ENCODE peak calls at places on chromosomes 6 and 20, in five cellular contexts. One of them, this sample, is unnamed.

GRCh38 chr6:126919947-126920346 is 198.5 kb upstream of the RSPO3 start:
- DNase-seq in choroid plexus epithelial cell: peak
- DNase-seq in nephron progenitor cell: no peak
- DNase-seq in GM23248: peak
- DNase-seq in T-cell: no peak
- DNase-seq in this sample: no peak

GRCh38 chr20:40431611-40432010 is 257.4 kb downstream of the MAFB start:
- DNase-seq in choroid plexus epithelial cell: no peak
- DNase-seq in T-cell: no peak
- DNase-seq in nephron progenitor cell: no peak
- DNase-seq in GM23248: peak
- DNase-seq in this sample: no peak

GRCh38 chr20:57883761-57884160 is 173.9 kb upstream of the PMEPA1 start:
- DNase-seq in choroid plexus epithelial cell: no peak
- DNase-seq in GM23248: no peak
- DNase-seq in T-cell: no peak
- DNase-seq in nephron progenitor cell: no peak
- DNase-seq in this sample: no peak

GRCh38 chr6:114747995-114748625 is 405.3 kb upstream of the HS3ST5 start:
- DNase-seq in T-cell: no peak
- DNase-seq in choroid plexus epithelial cell: peak
- DNase-seq in GM23248: peak
- DNase-seq in nephron progenitor cell: peak
- DNase-seq in this sample: no peak

GRCh38 chr20:62979310-62979709 is 26.8 kb downstream of the SLC17A9 start:
- DNase-seq in T-cell: no peak
- DNase-seq in choroid plexus epithelial cell: no peak
- DNase-seq in nephron progenitor cell: no peak
- DNase-seq in GM23248: no peak
- DNase-seq in this sample: no peak

GRCh38 chr20:57008217-57008616 is 258.2 kb downstream of the BMP7 start:
- DNase-seq in T-cell: no peak
- DNase-seq in choroid plexus epithelial cell: no peak
- DNase-seq in nephron progenitor cell: no peak
- DNase-seq in GM23248: peak
- DNase-seq in this sample: no peak

GRCh38 chr6:31270788-31271640 is 878 bp downstream of the HLA-C start:
- DNase-seq in choroid plexus epithelial cell: peak
- DNase-seq in nephron progenitor cell: peak
- DNase-seq in GM23248: peak
- DNase-seq in T-cell: no peak
- DNase-seq in this sample: peak

GRCh38 chr6:144007779-144008500 is at the start of gene PLAGL1:
- DNase-seq in choroid plexus epithelial cell: peak
- DNase-seq in T-cell: no peak
- DNase-seq in nephron progenitor cell: peak
- DNase-seq in GM23248: peak
- DNase-seq in this sample: peak

GRCh38 chr6:27547157-27548075 is 74.5 kb upstream of the ZNF184 start:
- DNase-seq in choroid plexus epithelial cell: peak
- DNase-seq in nephron progenitor cell: peak
- DNase-seq in T-cell: no peak
- DNase-seq in GM23248: peak
- DNase-seq in this sample: no peak

GRCh38 chr6:54617730-54618129 is 228.8 kb upstream of the FAM83B start:
- DNase-seq in GM23248: peak
- DNase-seq in nephron progenitor cell: no peak
- DNase-seq in choroid plexus epithelial cell: peak
- DNase-seq in T-cell: no peak
- DNase-seq in this sample: no peak

GRCh38 chr20:48771542-48771941 is 56.3 kb downstream of the PREX1 start:
- DNase-seq in nephron progenitor cell: peak
- DNase-seq in GM23248: peak
- DNase-seq in T-cell: no peak
- DNase-seq in choroid plexus epithelial cell: no peak
- DNase-seq in this sample: no peak

GRCh38 chr6:45791181-45791580 is 224.5 kb downstream of the CLIC5 start:
- DNase-seq in GM23248: peak
- DNase-seq in nephron progenitor cell: no peak
- DNase-seq in T-cell: no peak
- DNase-seq in choroid plexus epithelial cell: peak
- DNase-seq in this sample: no peak

GRCh38 chr6:15622045-15622750 is 40.6 kb downstream of the DTNBP1 start:
- DNase-seq in GM23248: peak
- DNase-seq in T-cell: no peak
- DNase-seq in choroid plexus epithelial cell: peak
- DNase-seq in nephron progenitor cell: no peak
- DNase-seq in this sample: no peak

GRCh38 chr6:160667854-160668481 is 3.9 kb upstream of the LPA start:
- DNase-seq in T-cell: peak
- DNase-seq in GM23248: no peak
- DNase-seq in nephron progenitor cell: peak
- DNase-seq in choroid plexus epithelial cell: peak
- DNase-seq in this sample: no peak

GRCh38 chr6:33677153-33677660 is 34.3 kb downstream of the UQCC2 start:
- DNase-seq in choroid plexus epithelial cell: no peak
- DNase-seq in T-cell: no peak
- DNase-seq in nephron progenitor cell: no peak
- DNase-seq in GM23248: peak
- DNase-seq in this sample: no peak

GRCh38 chr20:36339646-36340592 is 33.8 kb downstream of the DLGAP4 start:
- DNase-seq in T-cell: no peak
- DNase-seq in nephron progenitor cell: no peak
- DNase-seq in choroid plexus epithelial cell: no peak
- DNase-seq in GM23248: no peak
- DNase-seq in this sample: no peak

GRCh38 chr6:118768441-118768840 is 117.0 kb upstream of the CEP85L start:
- DNase-seq in choroid plexus epithelial cell: no peak
- DNase-seq in T-cell: no peak
- DNase-seq in GM23248: no peak
- DNase-seq in nephron progenitor cell: no peak
- DNase-seq in this sample: no peak

GRCh38 chr20:63471719-63472158 is 716 bp downstream of the KCNQ2 start:
- DNase-seq in choroid plexus epithelial cell: no peak
- DNase-seq in T-cell: no peak
- DNase-seq in GM23248: no peak
- DNase-seq in nephron progenitor cell: peak
- DNase-seq in this sample: no peak

GRCh38 chr6:15879372-15880261 is 216.8 kb upstream of the DTNBP1 start:
- DNase-seq in nephron progenitor cell: no peak
- DNase-seq in GM23248: peak
- DNase-seq in choroid plexus epithelial cell: peak
- DNase-seq in T-cell: peak
- DNase-seq in this sample: peak

GRCh38 chr20:1893721-1894470 is 1.3 kb upstream of the SIRPA start:
- DNase-seq in choroid plexus epithelial cell: no peak
- DNase-seq in nephron progenitor cell: peak
- DNase-seq in GM23248: peak
- DNase-seq in T-cell: no peak
- DNase-seq in this sample: peak

GRCh38 chr20:61015602-61016001 is 236.5 kb upstream of the CDH4 start:
- DNase-seq in choroid plexus epithelial cell: no peak
- DNase-seq in T-cell: no peak
- DNase-seq in GM23248: no peak
- DNase-seq in nephron progenitor cell: no peak
- DNase-seq in this sample: no peak

GRCh38 chr6:69179681-69180080 is 544.6 kb downstream of the ADGRB3 start:
- DNase-seq in GM23248: no peak
- DNase-seq in choroid plexus epithelial cell: no peak
- DNase-seq in nephron progenitor cell: no peak
- DNase-seq in T-cell: no peak
- DNase-seq in this sample: no peak

GRCh38 chr6:74479960-74480359 is 725.9 kb downstream of the COL12A1 start:
- DNase-seq in T-cell: no peak
- DNase-seq in GM23248: no peak
- DNase-seq in nephron progenitor cell: no peak
- DNase-seq in choroid plexus epithelial cell: no peak
- DNase-seq in this sample: no peak

GRCh38 chr6:18246205-18246604 is 18.1 kb downstream of the DEK start:
- DNase-seq in choroid plexus epithelial cell: no peak
- DNase-seq in nephron progenitor cell: no peak
- DNase-seq in GM23248: peak
- DNase-seq in T-cell: no peak
- DNase-seq in this sample: no peak

GRCh38 chr20:19913927-19914614 is 103.1 kb upstream of the NAA20 start:
- DNase-seq in GM23248: peak
- DNase-seq in choroid plexus epithelial cell: peak
- DNase-seq in T-cell: no peak
- DNase-seq in nephron progenitor cell: no peak
- DNase-seq in this sample: no peak

GRCh38 chr20:32332614-32333013 is 25.5 kb upstream of the ASXL1 start:
- DNase-seq in T-cell: no peak
- DNase-seq in choroid plexus epithelial cell: peak
- DNase-seq in nephron progenitor cell: no peak
- DNase-seq in GM23248: peak
- DNase-seq in this sample: no peak

GRCh38 chr20:38855356-38855755 is 49.9 kb downstream of the PPP1R16B start:
- DNase-seq in nephron progenitor cell: no peak
- DNase-seq in choroid plexus epithelial cell: no peak
- DNase-seq in T-cell: no peak
- DNase-seq in GM23248: peak
- DNase-seq in this sample: no peak

GRCh38 chr20:63519765-63520593 is 586 bp upstream of the PPDPF start:
- DNase-seq in choroid plexus epithelial cell: no peak
- DNase-seq in T-cell: peak
- DNase-seq in GM23248: peak
- DNase-seq in nephron progenitor cell: peak
- DNase-seq in this sample: peak

GRCh38 chr20:49344975-49345374 is 67.1 kb upstream of the ZNFX1 start:
- DNase-seq in choroid plexus epithelial cell: peak
- DNase-seq in GM23248: peak
- DNase-seq in nephron progenitor cell: no peak
- DNase-seq in T-cell: no peak
- DNase-seq in this sample: peak

GRCh38 chr6:22110042-22110441 is 186.8 kb downstream of the PRL start:
- DNase-seq in T-cell: no peak
- DNase-seq in GM23248: no peak
- DNase-seq in nephron progenitor cell: no peak
- DNase-seq in choroid plexus epithelial cell: no peak
- DNase-seq in this sample: no peak

GRCh38 chr20:57414867-57415592 is 23.8 kb downstream of the RBM38 start:
- DNase-seq in choroid plexus epithelial cell: peak
- DNase-seq in T-cell: no peak
- DNase-seq in GM23248: peak
- DNase-seq in nephron progenitor cell: no peak
- DNase-seq in this sample: peak

GRCh38 chr6:141103246-141103645 is 1029.5 kb upstream of the GJE1 start:
- DNase-seq in T-cell: no peak
- DNase-seq in nephron progenitor cell: no peak
- DNase-seq in choroid plexus epithelial cell: peak
- DNase-seq in GM23248: peak
- DNase-seq in this sample: no peak

This sample was measured in uterus.